ENCODE peak calls at places on chromosomes 5 and 9, in nine cellular contexts. One of them, this sample, is unnamed.

GRCh38 chr9:117434568-117434967 is 19.7 kb upstream of the ASTN2 start:
- DNase-seq in pulmonary artery endothelial cell: no peak
- DNase-seq in WTC11: no peak
- DNase-seq in stimulated activated CD4-positive, alpha-beta T cell treated with anti-CD3 and anti-CD28 coated beads, TNF-alpha, amount 100 ng/mL, for 48 hours: no peak
- DNase-seq in SW480: peak
- DNase-seq in thyroid gland: no peak
- DNase-seq in NCI-H2081: no peak
- DNase-seq in stimulated activated CD8-positive, alpha-beta memory T cell treated with anti-CD3 and anti-CD28 coated beads, Interleukin-2, amount 100 ng/mL, for 48 hours: no peak
- DNase-seq in A549: no peak
- DNase-seq in this sample: no peak

GRCh38 chr5:125372694-125373621 is 626.5 kb upstream of the ZNF608 start:
- DNase-seq in pulmonary artery endothelial cell: peak
- DNase-seq in WTC11: no peak
- DNase-seq in stimulated activated CD4-positive, alpha-beta T cell treated with anti-CD3 and anti-CD28 coated beads, TNF-alpha, amount 100 ng/mL, for 48 hours: no peak
- DNase-seq in SW480: peak
- DNase-seq in thyroid gland: no peak
- DNase-seq in NCI-H2081: peak
- DNase-seq in stimulated activated CD8-positive, alpha-beta memory T cell treated with anti-CD3 and anti-CD28 coated beads, Interleukin-2, amount 100 ng/mL, for 48 hours: no peak
- DNase-seq in A549: no peak
- DNase-seq in this sample: no peak

GRCh38 chr5:78345485-78345884 is 14.9 kb upstream of the SCAMP1 start:
- DNase-seq in pulmonary artery endothelial cell: no peak
- DNase-seq in WTC11: no peak
- DNase-seq in stimulated activated CD4-positive, alpha-beta T cell treated with anti-CD3 and anti-CD28 coated beads, TNF-alpha, amount 100 ng/mL, for 48 hours: no peak
- DNase-seq in SW480: no peak
- DNase-seq in thyroid gland: no peak
- DNase-seq in NCI-H2081: no peak
- DNase-seq in stimulated activated CD8-positive, alpha-beta memory T cell treated with anti-CD3 and anti-CD28 coated beads, Interleukin-2, amount 100 ng/mL, for 48 hours: no peak
- DNase-seq in A549: no peak
- DNase-seq in this sample: no peak

GRCh38 chr9:13967011-13967410 is 346.9 kb downstream of the NFIB start:
- DNase-seq in pulmonary artery endothelial cell: no peak
- DNase-seq in WTC11: no peak
- DNase-seq in stimulated activated CD4-positive, alpha-beta T cell treated with anti-CD3 and anti-CD28 coated beads, TNF-alpha, amount 100 ng/mL, for 48 hours: no peak
- DNase-seq in SW480: no peak
- DNase-seq in thyroid gland: no peak
- DNase-seq in NCI-H2081: no peak
- DNase-seq in stimulated activated CD8-positive, alpha-beta memory T cell treated with anti-CD3 and anti-CD28 coated beads, Interleukin-2, amount 100 ng/mL, for 48 hours: no peak
- DNase-seq in A549: no peak
- DNase-seq in this sample: no peak

GRCh38 chr5:45093377-45093776 is 284.6 kb downstream of the MRPS30 start:
- DNase-seq in pulmonary artery endothelial cell: no peak
- DNase-seq in WTC11: no peak
- DNase-seq in stimulated activated CD4-positive, alpha-beta T cell treated with anti-CD3 and anti-CD28 coated beads, TNF-alpha, amount 100 ng/mL, for 48 hours: no peak
- DNase-seq in SW480: no peak
- DNase-seq in thyroid gland: no peak
- DNase-seq in NCI-H2081: no peak
- DNase-seq in stimulated activated CD8-positive, alpha-beta memory T cell treated with anti-CD3 and anti-CD28 coated beads, Interleukin-2, amount 100 ng/mL, for 48 hours: no peak
- DNase-seq in A549: no peak
- DNase-seq in this sample: no peak

GRCh38 chr5:6527749-6528455 is 79.2 kb downstream of the UBE2QL1 start:
- DNase-seq in pulmonary artery endothelial cell: no peak
- DNase-seq in WTC11: no peak
- DNase-seq in stimulated activated CD4-positive, alpha-beta T cell treated with anti-CD3 and anti-CD28 coated beads, TNF-alpha, amount 100 ng/mL, for 48 hours: no peak
- DNase-seq in SW480: no peak
- DNase-seq in thyroid gland: no peak
- DNase-seq in NCI-H2081: peak
- DNase-seq in stimulated activated CD8-positive, alpha-beta memory T cell treated with anti-CD3 and anti-CD28 coated beads, Interleukin-2, amount 100 ng/mL, for 48 hours: no peak
- DNase-seq in A549: no peak
- DNase-seq in this sample: no peak

GRCh38 chr9:108621991-108622390 is 233.8 kb downstream of the ACTL7B start:
- DNase-seq in pulmonary artery endothelial cell: no peak
- DNase-seq in WTC11: no peak
- DNase-seq in stimulated activated CD4-positive, alpha-beta T cell treated with anti-CD3 and anti-CD28 coated beads, TNF-alpha, amount 100 ng/mL, for 48 hours: no peak
- DNase-seq in SW480: no peak
- DNase-seq in thyroid gland: no peak
- DNase-seq in NCI-H2081: no peak
- DNase-seq in stimulated activated CD8-positive, alpha-beta memory T cell treated with anti-CD3 and anti-CD28 coated beads, Interleukin-2, amount 100 ng/mL, for 48 hours: no peak
- DNase-seq in A549: no peak
- DNase-seq in this sample: no peak

GRCh38 chr9:135135171-135135926 is 47.9 kb downstream of the OLFM1 start:
- DNase-seq in pulmonary artery endothelial cell: no peak
- DNase-seq in WTC11: no peak
- DNase-seq in stimulated activated CD4-positive, alpha-beta T cell treated with anti-CD3 and anti-CD28 coated beads, TNF-alpha, amount 100 ng/mL, for 48 hours: no peak
- DNase-seq in SW480: no peak
- DNase-seq in thyroid gland: no peak
- DNase-seq in NCI-H2081: no peak
- DNase-seq in stimulated activated CD8-positive, alpha-beta memory T cell treated with anti-CD3 and anti-CD28 coated beads, Interleukin-2, amount 100 ng/mL, for 48 hours: no peak
- DNase-seq in A549: no peak
- DNase-seq in this sample: no peak

GRCh38 chr9:113299800-113300292 is 3.3 kb downstream of the RNF183 start:
- DNase-seq in pulmonary artery endothelial cell: no peak
- DNase-seq in WTC11: no peak
- DNase-seq in stimulated activated CD4-positive, alpha-beta T cell treated with anti-CD3 and anti-CD28 coated beads, TNF-alpha, amount 100 ng/mL, for 48 hours: no peak
- DNase-seq in SW480: no peak
- DNase-seq in thyroid gland: no peak
- DNase-seq in NCI-H2081: no peak
- DNase-seq in stimulated activated CD8-positive, alpha-beta memory T cell treated with anti-CD3 and anti-CD28 coated beads, Interleukin-2, amount 100 ng/mL, for 48 hours: no peak
- DNase-seq in A549: peak
- DNase-seq in this sample: no peak

GRCh38 chr5:178349147-178349527 is 116.5 kb upstream of the PHYKPL start:
- DNase-seq in pulmonary artery endothelial cell: no peak
- DNase-seq in WTC11: no peak
- DNase-seq in stimulated activated CD4-positive, alpha-beta T cell treated with anti-CD3 and anti-CD28 coated beads, TNF-alpha, amount 100 ng/mL, for 48 hours: no peak
- DNase-seq in SW480: no peak
- DNase-seq in thyroid gland: no peak
- DNase-seq in NCI-H2081: no peak
- DNase-seq in stimulated activated CD8-positive, alpha-beta memory T cell treated with anti-CD3 and anti-CD28 coated beads, Interleukin-2, amount 100 ng/mL, for 48 hours: no peak
- DNase-seq in A549: no peak
- DNase-seq in this sample: no peak